ENCODE peak calls at places on chromosomes 16 and 17, in six cellular contexts. W, U, E, C, Q and V are unnamed samples.

GRCh38 chr17:75364078-75364477 is 41.4 kb downstream of the GRB2 start:
- DNase-seq in C (peak; percentile 48), E (no peak), U (peak; percentile 66), Q (no peak), W (no peak), V (no peak)

GRCh38 chr17:74176546-74177001 is 26.9 kb upstream of the RPL38 start:
- DNase-seq in C (no peak), W (peak; percentile 30), Q (peak; percentile 42), E (peak; percentile 91), U (peak; percentile 75), V (peak; percentile 78)

GRCh38 chr16:50555269-50555875 is 7.2 kb downstream of the NKD1 start:
- DNase-seq in U (no peak), W (no peak), C (no peak), E (no peak), Q (no peak), V (no peak)

GRCh38 chr17:67017895-67018294 is 26.5 kb upstream of the CACNG1 start:
- DNase-seq in U (no peak), Q (no peak), W (no peak), E (no peak), C (no peak), V (peak; percentile 81)

GRCh38 chr17:81378941-81379511 is 16.2 kb upstream of the BAHCC1 start:
- DNase-seq in W (no peak), C (no peak), Q (no peak), E (peak; percentile 78), U (no peak), V (no peak)

GRCh38 chr16:69465083-69465721 is 40.8 kb downstream of the CYB5B start:
- DNase-seq in E (peak; percentile 39), W (no peak), Q (no peak), C (no peak), U (no peak), V (peak; percentile 23)

GRCh38 chr16:49456763-49457162 is 83.2 kb downstream of the C16orf78 start:
- DNase-seq in W (no peak), Q (no peak), U (no peak), E (peak; percentile 69), C (no peak), V (no peak)

GRCh38 chr16:50992366-50993032 is 158.6 kb downstream of the SALL1 start:
- DNase-seq in U (no peak), Q (no peak), E (no peak), C (no peak), W (no peak), V (no peak)

GRCh38 chr16:49158029-49158642 is 123.5 kb downstream of the CBLN1 start:
- DNase-seq in Q (no peak), W (no peak), U (no peak), C (no peak), E (no peak), V (no peak)

GRCh38 chr17:4247981-4248388 is 15.8 kb downstream of the ANKFY1 start:
- DNase-seq in Q (peak; percentile 53), C (no peak), W (no peak), E (no peak), U (no peak), V (no peak)

GRCh38 chr16:62105244-62105643 is 69.0 kb upstream of the CDH8 start:
- DNase-seq in E (no peak), U (no peak), W (no peak), C (no peak), Q (no peak), V (no peak)

GRCh38 chr16:50878966-50879615 is 137.2 kb downstream of the CYLD start:
- DNase-seq in Q (no peak), C (no peak), U (no peak), W (no peak), E (no peak), V (no peak)

GRCh38 chr17:28720247-28720996 is 637 bp downstream of the RPL23A start:
- DNase-seq in U (no peak), E (no peak), Q (no peak), C (no peak), W (no peak), V (no peak)

GRCh38 chr17:51006601-51007000 is 114.1 kb downstream of the SPAG9 start:
- DNase-seq in U (peak; percentile 61), E (no peak), Q (no peak), W (no peak), C (no peak), V (no peak)

GRCh38 chr16:29645699-29646187 is 17.3 kb upstream of the SPN start:
- DNase-seq in W (no peak), E (no peak), U (peak; percentile 23), C (no peak), Q (no peak), V (peak; percentile 35)

GRCh38 chr16:57998992-57999365 is 1.5 kb downstream of the ZNF319 start:
- DNase-seq in Q (no peak), C (no peak), U (peak; percentile 35), E (no peak), W (no peak), V (no peak)

GRCh38 chr17:76872221-76872873 is 4.1 kb downstream of the MGAT5B start:
- DNase-seq in E (no peak), W (no peak), U (peak; percentile 93), Q (no peak), C (peak; percentile 90), V (no peak)

GRCh38 chr17:80259642-80260535 is 763 bp upstream of the RNF213 start:
- DNase-seq in W (peak; percentile 21), E (peak; percentile 90), Q (peak; percentile 73), U (peak; percentile 76), C (no peak), V (peak; percentile 76)

GRCh38 chr16:69120096-69120664 is 12.2 kb downstream of the CHTF8 start:
- DNase-seq in W (no peak), E (peak; percentile 79), C (no peak), Q (no peak), U (no peak), V (no peak)

GRCh38 chr16:23333962-23334361 is 31.9 kb downstream of the SCNN1B start:
- DNase-seq in Q (no peak), W (no peak), U (no peak), C (no peak), E (no peak), V (no peak)

GRCh38 chr17:19706791-19707727 is 9.3 kb downstream of the SLC47A2 start:
- DNase-seq in C (no peak), Q (no peak), W (no peak), E (peak; percentile 84), U (no peak), V (no peak)

GRCh38 chr17:70190959-70191805 is 21.9 kb downstream of the KCNJ2 start:
- DNase-seq in C (no peak), E (no peak), Q (no peak), U (no peak), W (no peak), V (no peak)

GRCh38 chr16:19118938-19119431 is 5.2 kb downstream of the ITPRIPL2 start:
- DNase-seq in E (no peak), Q (peak; percentile 85), C (peak; percentile 78), W (no peak), U (peak; percentile 95), V (no peak)

GRCh38 chr16:88883117-88883895 is 16.8 kb upstream of the PABPN1L start:
- DNase-seq in C (no peak), Q (no peak), W (no peak), U (no peak), E (no peak), V (no peak)

GRCh38 chr17:9363440-9364350 is 211.9 kb downstream of the STX8 start:
- DNase-seq in W (no peak), C (no peak), Q (no peak), U (peak; percentile 18), E (no peak), V (no peak)

GRCh38 chr17:10879110-10879509 is 41.2 kb upstream of the PIRT start:
- DNase-seq in C (no peak), U (peak; percentile 4), W (no peak), E (no peak), Q (no peak), V (no peak)

GRCh38 chr17:59561042-59561441 is 4.4 kb upstream of the DHX40 start:
- DNase-seq in C (no peak), E (no peak), W (no peak), U (peak; percentile 41), Q (peak; percentile 21), V (peak; percentile 20)

GRCh38 chr17:8408371-8408770 is 10.7 kb upstream of the RNF222 start:
- DNase-seq in E (peak; percentile 83), U (no peak), C (no peak), Q (no peak), W (no peak), V (no peak)

GRCh38 chr17:55527520-55528118 is 16.4 kb upstream of the SMIM36 start:
- DNase-seq in W (no peak), C (peak; percentile 44), U (peak; percentile 80), Q (peak; percentile 25), E (no peak), V (peak; percentile 60)

GRCh38 chr16:9169094-9169493 is 77.7 kb downstream of the HAPSTR1 start:
- DNase-seq in E (no peak), Q (no peak), U (no peak), C (no peak), W (no peak), V (no peak)
- H3K4me3 ChIP-seq in E (no peak overlapping the region), Q (no peak overlapping the region), U (no peak overlapping the region), C (no peak overlapping the region), W (no peak overlapping the region), V (no peak overlapping the region)

DNA sequence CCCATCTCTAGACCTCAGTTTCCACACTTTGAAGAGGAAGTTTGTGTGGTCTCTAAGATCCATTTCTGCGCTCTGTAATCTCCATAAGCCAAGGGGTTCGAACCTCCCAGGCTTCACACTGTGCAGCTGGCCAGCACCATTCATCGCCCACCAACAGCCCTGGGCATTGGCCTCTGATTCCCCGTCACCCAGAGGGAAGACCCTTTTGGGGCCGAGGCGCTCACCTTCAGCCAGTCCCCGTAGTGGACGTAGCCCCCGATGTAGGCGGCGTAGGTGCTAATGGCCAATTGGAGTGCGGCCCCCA is 678 bp downstream of the TMEM101 start:
- DNase-seq in U (no peak), W (no peak), C (no peak), Q (no peak), E (no peak), V (no peak)
- H3K4me3 ChIP-seq in U (peak overlapping the region; percentile 76), W (peak overlapping the region; percentile 92), C (peak overlapping the region; percentile 93), Q (no peak overlapping the region), E (peak overlapping the region; percentile 92), V (peak overlapping the region; percentile 97)

GRCh38 chr16:84821179-84821578 is 1.4 kb downstream of the CRISPLD2 start:
- DNase-seq in C (no peak), U (no peak), Q (no peak), E (no peak), W (no peak), V (no peak)
- H3K4me3 ChIP-seq in C (peak overlapping the region; percentile 90), U (no peak overlapping the region), Q (no peak overlapping the region), E (peak overlapping the region; percentile 25), W (peak overlapping the region; percentile 43), V (no peak overlapping the region)

DNA sequence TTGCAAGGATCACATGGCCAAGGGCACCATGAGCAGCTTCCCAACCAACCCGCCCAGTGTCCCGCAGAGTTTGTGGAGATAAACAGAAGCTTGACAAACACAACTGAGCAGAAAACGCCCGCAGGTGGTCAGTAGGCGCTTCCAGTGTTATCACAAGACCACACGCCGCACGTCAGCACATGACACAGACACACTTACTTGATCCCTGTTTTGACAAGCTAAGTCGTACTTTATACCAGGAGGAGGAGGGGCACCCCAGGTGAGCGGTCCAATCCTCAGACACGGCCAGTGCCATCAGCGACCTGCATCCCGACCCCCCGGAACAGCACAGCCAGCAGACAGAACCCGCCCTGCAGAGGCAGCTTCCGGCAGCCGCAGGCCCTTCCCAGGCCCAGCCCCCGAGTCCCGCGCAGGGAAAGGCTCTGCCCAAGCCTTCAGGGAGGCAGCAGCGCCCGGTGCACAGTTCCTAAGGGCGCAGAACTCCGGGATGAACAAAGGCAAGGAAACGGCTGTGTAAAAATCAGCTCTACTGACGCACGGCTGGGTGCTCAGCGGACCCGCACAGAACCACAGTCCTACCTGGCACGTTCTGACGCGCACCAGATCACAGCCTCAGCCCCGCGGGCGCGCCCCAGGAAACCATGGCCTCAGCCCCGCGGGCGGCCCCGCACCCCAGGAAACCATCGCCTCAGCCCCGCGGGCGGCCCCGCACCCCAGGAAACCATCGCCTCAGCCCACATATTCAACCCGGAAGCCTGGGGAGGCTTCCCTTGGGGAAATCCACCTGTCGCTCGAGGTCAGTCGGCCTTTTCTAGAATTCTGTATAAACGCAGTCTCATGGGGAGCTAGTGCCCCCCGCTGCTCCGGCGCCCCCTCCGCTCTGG is 27.8 kb downstream of the AXIN1 start:
- DNase-seq in E (no peak), U (no peak), W (no peak), C (no peak), Q (no peak), V (no peak)
- H3K4me3 ChIP-seq in E (no peak overlapping the region), U (no peak overlapping the region), W (peak overlapping the region; percentile 12), C (no peak overlapping the region), Q (no peak overlapping the region), V (no peak overlapping the region)